ENCODE peak calls at places on chromosomes 7 and 10, in four cellular contexts. D, W, E and Y are unnamed samples.

GRCh38 chr10:117221156-117221711 is 19.7 kb upstream of the SLC18A2 start:
- DNase-seq in D (no peak), E (peak), W (peak), Y (no peak)

GRCh38 chr10:60441515-60441914 is 51.8 kb upstream of the ANK3 start:
- DNase-seq in D (no peak), E (peak), W (peak), Y (no peak)

GRCh38 chr10:80070068-80070467 is 8.4 kb upstream of the TMEM254 start:
- DNase-seq in D (no peak), W (no peak), E (no peak), Y (no peak)

GRCh38 chr7:88967432-88967831 is 171.9 kb upstream of the TEX47 start:
- DNase-seq in D (no peak), W (no peak), E (no peak), Y (no peak)

GRCh38 chr10:86340991-86341260 is 25.7 kb downstream of the GRID1 start:
- DNase-seq in E (no peak), D (no peak), W (no peak), Y (no peak)

GRCh38 chr10:103884681-103885139 is 29.3 kb upstream of the SH3PXD2A start:
- DNase-seq in E (peak), D (peak), W (peak), Y (peak)

GRCh38 chr10:13206546-13207443 is 27.4 kb downstream of the UCMA start:
- DNase-seq in D (peak), W (no peak), E (peak), Y (no peak)

GRCh38 chr7:50474382-50475155 is 24.4 kb upstream of the FIGNL1 start:
- DNase-seq in D (no peak), W (no peak), E (no peak), Y (no peak)

GRCh38 chr10:124721295-124722052 is 22.7 kb downstream of the FAM53B start:
- DNase-seq in D (no peak), E (no peak), W (no peak), Y (no peak)

GRCh38 chr7:95596183-95597135 is at the start of gene PDK4:
- DNase-seq in D (peak), W (peak), E (peak), Y (peak)

GRCh38 chr7:93315896-93316295 is 83.7 kb downstream of the VPS50 start:
- DNase-seq in D (no peak), E (no peak), W (no peak), Y (no peak)

GRCh38 chr7:8068892-8069686 is 100.5 kb downstream of the GLCCI1 start:
- DNase-seq in E (no peak), D (no peak), W (no peak), Y (no peak)

GRCh38 chr7:27586825-27587224 is 75.9 kb downstream of the HIBADH start:
- DNase-seq in W (no peak), D (peak), E (no peak), Y (no peak)

GRCh38 chr7:137734221-137734620 is 112.6 kb downstream of the DGKI start:
- DNase-seq in D (no peak), E (peak), W (no peak), Y (no peak)

GRCh38 chr7:102072003-102072402 is 214.7 kb upstream of the SH2B2 start:
- DNase-seq in D (no peak), E (no peak), W (no peak), Y (no peak)

GRCh38 chr7:102072636-102073209 is 213.9 kb upstream of the SH2B2 start:
- DNase-seq in D (no peak), E (peak), W (no peak), Y (no peak)

GRCh38 chr7:102068846-102069245 is 217.8 kb upstream of the SH2B2 start:
- DNase-seq in W (no peak), D (no peak), E (no peak), Y (no peak)

GRCh38 chr7:102066476-102066875 is 220.2 kb upstream of the SH2B2 start:
- DNase-seq in D (no peak), E (no peak), W (no peak), Y (no peak)

GRCh38 chr7:102069913-102070629 is 216.6 kb upstream of the SH2B2 start:
- DNase-seq in W (no peak), E (no peak), D (no peak), Y (no peak)
- TF ChIP-seq CTCF in W (no peak), E (no peak), D (no peak), Y (no peak)

DNA sequence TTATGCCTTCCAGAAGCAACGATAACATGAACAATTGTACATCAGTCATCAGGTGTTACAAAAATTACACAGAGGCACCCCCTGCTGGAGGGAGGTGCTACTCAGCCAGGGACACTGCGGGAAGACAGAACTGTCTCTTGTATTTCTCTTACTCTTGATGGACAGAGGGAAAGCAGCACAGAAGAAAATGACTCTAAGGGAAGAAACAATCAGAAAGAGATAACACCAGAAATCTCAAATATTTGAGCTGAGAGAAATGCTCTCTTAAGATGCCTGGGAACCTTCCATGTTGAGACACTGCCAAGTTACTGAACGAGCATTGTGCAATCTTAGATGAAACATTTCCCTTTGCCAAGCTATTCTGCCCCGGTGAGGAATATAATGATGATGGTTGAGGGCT is 227.6 kb upstream of the NPSR1 start:
- DNase-seq in W (peak), D (peak), E (peak), Y (no peak)
- TF ChIP-seq CTCF in W (peak), D (no peak), E (peak), Y (peak)

GRCh38 chr10:15661574-15661973 is 58.1 kb downstream of the ITGA8 start:
- DNase-seq in E (no peak), D (no peak), W (no peak), Y (no peak)

GRCh38 chr10:15658099-15658702 is 61.5 kb downstream of the ITGA8 start:
- DNase-seq in D (no peak), E (no peak), W (no peak), Y (no peak)

GRCh38 chr10:15660990-15661389 is 58.7 kb downstream of the ITGA8 start:
- DNase-seq in W (no peak), D (no peak), E (no peak), Y (no peak)
- TF ChIP-seq CTCF in W (no peak), D (no peak), E (no peak), Y (no peak)

GRCh38 chr7:87538052-87538451 is 62.6 kb upstream of the ABCB4 start:
- DNase-seq in E (no peak), D (no peak), W (no peak), Y (no peak)

GRCh38 chr7:87530126-87530525 is 54.6 kb upstream of the ABCB4 start:
- DNase-seq in E (no peak), D (no peak), W (no peak), Y (no peak)

GRCh38 chr7:87528733-87529132 is 53.3 kb upstream of the ABCB4 start:
- DNase-seq in W (no peak), D (no peak), E (no peak), Y (no peak)

DNA sequence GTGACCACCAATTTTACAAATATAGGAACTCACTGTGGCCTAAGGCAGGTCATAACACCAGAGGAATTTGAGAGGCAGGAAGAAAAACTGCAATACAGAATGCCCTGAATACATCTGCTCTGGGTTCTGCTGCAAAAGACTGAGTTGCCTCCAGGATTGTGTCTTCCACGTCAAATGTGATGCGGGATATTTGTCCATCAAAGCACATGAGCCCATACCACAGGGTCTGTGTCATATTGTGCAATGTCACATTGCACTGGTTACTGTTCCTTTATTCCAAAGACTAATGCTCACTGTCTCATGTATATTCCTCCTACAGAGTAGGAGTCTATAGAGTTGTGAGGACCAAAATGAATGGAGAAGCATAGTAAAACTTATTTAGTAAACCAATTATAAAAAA is 58.6 kb upstream of the ABCB4 start:
- DNase-seq in E (no peak), D (no peak), W (no peak), Y (no peak)
- TF ChIP-seq CTCF in E (no peak), D (no peak), W (no peak), Y (no peak)

DNA sequence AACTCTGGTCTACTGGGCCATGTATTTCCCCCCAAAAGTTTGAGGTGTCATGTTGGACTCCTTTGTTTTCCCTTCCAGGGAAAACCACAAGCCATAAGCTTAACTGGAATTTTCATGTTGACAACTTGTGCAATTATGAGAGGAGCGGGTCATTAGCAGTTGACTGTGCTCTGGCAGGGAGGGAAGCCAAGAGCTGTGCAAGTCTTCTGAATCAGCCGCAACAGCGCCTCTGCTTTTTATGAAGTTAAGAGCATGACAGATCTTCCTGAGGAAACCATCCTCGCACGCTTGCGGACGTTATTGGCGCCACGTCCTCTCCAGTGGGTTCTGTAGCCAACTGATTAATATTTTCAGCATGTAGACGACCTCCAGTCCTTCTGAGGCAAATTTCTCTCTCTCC is 148.7 kb upstream of the MKI67 start:
- DNase-seq in W (no peak), E (no peak), D (peak), Y (no peak)
- TF ChIP-seq CTCF in W (no peak), E (no peak), D (no peak), Y (no peak)

GRCh38 chr10:42690449-42691360 is 52.3 kb upstream of the ZNF33B start:
- DNase-seq in D (no peak), E (no peak), W (no peak), Y (no peak)
- TF ChIP-seq CTCF in D (no peak), E (no peak), W (no peak), Y (no peak)

GRCh38 chr10:108443636-108444035 is 1279.1 kb upstream of the SORCS1 start:
- DNase-seq in E (no peak), W (no peak), D (no peak), Y (no peak)

GRCh38 chr10:108434818-108435217 is 1270.3 kb upstream of the SORCS1 start:
- DNase-seq in D (no peak), E (no peak), W (no peak), Y (no peak)

GRCh38 chr10:108439397-108439796 is 1274.9 kb upstream of the SORCS1 start:
- DNase-seq in D (no peak), E (no peak), W (no peak), Y (no peak)
- TF ChIP-seq CTCF in D (no peak), E (no peak), W (no peak), Y (no peak)

GRCh38 chr10:104906112-104906511 is 265.0 kb downstream of the SORCS3 start:
- DNase-seq in D (no peak), W (peak), E (no peak), Y (no peak)
- TF ChIP-seq CTCF in D (no peak), W (no peak), E (no peak), Y (peak)

DNA sequence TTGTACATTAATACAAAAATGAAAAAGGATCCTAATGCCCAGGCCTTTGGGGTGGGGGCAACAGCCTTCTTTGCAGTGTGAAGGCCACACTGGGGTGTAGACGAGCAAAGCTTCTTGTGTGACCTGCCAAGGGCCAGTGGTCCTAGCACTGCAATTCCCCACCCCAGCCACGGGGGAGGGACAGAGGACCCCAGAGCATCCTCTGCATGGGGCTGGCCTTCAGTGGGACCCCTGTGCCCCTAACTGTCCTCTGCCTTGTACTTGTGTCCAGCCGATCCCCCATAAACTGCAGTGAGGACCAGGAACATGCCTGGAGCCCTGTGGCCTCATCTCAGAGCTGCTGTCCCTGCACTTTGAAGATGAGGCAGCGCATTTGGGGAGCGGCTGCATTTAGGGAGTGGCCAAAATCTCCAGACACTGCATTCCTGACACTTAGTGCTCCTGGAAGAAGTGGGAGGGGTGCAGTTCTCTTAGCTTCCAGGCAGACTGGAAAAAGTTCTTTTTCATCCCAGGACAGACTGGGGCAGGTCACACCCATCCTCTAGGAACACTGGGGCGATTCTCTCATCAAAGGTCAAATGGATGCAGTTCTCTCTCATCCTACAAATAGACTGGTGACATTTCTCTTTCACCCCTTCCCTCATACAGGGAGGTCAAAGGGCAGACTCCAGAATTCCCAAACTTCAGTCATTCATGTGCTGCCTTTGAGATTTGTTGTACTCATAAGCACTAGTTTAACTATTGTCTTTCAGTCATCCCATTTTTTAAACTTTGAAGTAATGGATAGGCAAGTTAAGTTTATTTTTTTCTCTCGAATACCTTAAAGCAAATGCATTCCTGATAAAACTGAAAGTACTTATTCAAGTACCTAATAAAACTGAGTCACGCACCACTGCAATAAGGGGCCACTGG is 922 bp upstream of the MYO1G start:
- DNase-seq in D (no peak), E (no peak), W (no peak), Y (no peak)
- TF ChIP-seq CTCF in D (no peak), E (no peak), W (no peak), Y (no peak)

DNA sequence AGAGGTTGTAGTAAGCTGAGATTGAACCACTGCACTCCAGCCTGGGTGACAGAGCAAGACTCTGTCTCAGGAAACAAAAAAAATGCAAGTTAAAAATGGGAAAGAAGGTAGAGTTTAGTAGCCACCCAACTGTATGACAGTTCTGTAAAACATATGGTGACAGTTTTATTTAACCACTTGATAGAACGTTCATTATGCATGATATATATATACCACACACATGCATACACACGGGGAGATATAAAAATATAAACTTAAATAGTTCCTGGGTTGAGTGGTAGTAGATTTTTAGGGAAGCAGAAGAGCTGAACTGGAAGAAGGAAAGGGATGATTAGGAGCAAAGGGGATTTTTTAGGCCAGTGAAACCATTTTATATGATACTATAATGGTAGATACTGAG is 120.0 kb downstream of the KMT2C start:
- DNase-seq in E (no peak), W (no peak), D (no peak), Y (no peak)
- TF ChIP-seq CTCF in E (no peak), W (no peak), D (no peak), Y (no peak)